ENCODE peak calls at places on chromosomes 2 and 18, in four cellular contexts. G is upper lobe of right lung, Q is HFF-Myc, E is AG09309. S is an unnamed sample.

GRCh38 chr2:214246417-214246816 is 164.4 kb upstream of the VWC2L start:
- DNase-seq in G (no peak), Q (no peak), E (no peak), S (no peak)

GRCh38 chr2:37665622-37666362 is 5.7 kb downstream of the CDC42EP3 start:
- DNase-seq in G (no peak), Q (no peak), E (no peak), S (no peak)

GRCh38 chr18:39799010-39799409 is 2156.0 kb upstream of the PIK3C3 start:
- DNase-seq in G (no peak), Q (no peak), E (no peak), S (no peak)

GRCh38 chr2:148981350-148981749 is 57.1 kb upstream of the LYPD6B start:
- DNase-seq in G (no peak), Q (no peak), E (no peak), S (no peak)

GRCh38 chr2:241958818-241959545 is 89.5 kb downstream of the RTP5 start:
- DNase-seq in G (no peak), Q (no peak), E (no peak), S (no peak)

GRCh38 chr18:22813648-22814328 is 119.3 kb upstream of the RBBP8 start:
- DNase-seq in G (no peak), Q (no peak), E (no peak), S (no peak)

GRCh38 chr2:119469661-119470297 is 38.1 kb downstream of the TMEM37 start:
- DNase-seq in G (no peak), Q (no peak), E (no peak), S (no peak)

GRCh38 chr18:74389161-74389927 is 67.8 kb downstream of the DIPK1C start:
- DNase-seq in G (no peak), Q (no peak), E (no peak), S (peak; percentile 0)

GRCh38 chr2:160380613-160381012 is 113.0 kb downstream of the RBMS1 start:
- DNase-seq in G (peak; percentile 74), Q (no peak), E (no peak), S (no peak)

GRCh38 chr2:46855805-46856204 is 59.8 kb downstream of the MCFD2 start:
- DNase-seq in G (no peak), Q (no peak), E (no peak), S (no peak)

GRCh38 chr2:202084265-202084664 is 11.2 kb downstream of the KIAA2012 start:
- DNase-seq in G (no peak), Q (no peak), E (no peak), S (peak; percentile 33)

GRCh38 chr2:69755862-69756467 is 14.0 kb downstream of the ANXA4 start:
- DNase-seq in G (no peak), Q (no peak), E (peak; percentile 59), S (no peak)

GRCh38 chr18:38460657-38461056 is 895.1 kb upstream of the CELF4 start:
- DNase-seq in G (no peak), Q (no peak), E (no peak), S (no peak)

GRCh38 chr2:191150451-191151314 is at the start of gene STAT4:
- DNase-seq in G (peak; percentile 75), Q (no peak), E (no peak), S (peak; percentile 26)

GRCh38 chr2:121287956-121288355 is 3.0 kb upstream of the TFCP2L1 start:
- DNase-seq in G (no peak), Q (no peak), E (no peak), S (no peak)

GRCh38 chr2:189829092-189829843 is 45.0 kb downstream of the PMS1 start:
- DNase-seq in G (no peak), Q (no peak), E (peak; percentile 50), S (no peak)

GRCh38 chr18:48347756-48348326 is 61.3 kb downstream of the ZBTB7C start:
- DNase-seq in G (no peak), Q (no peak), E (no peak), S (no peak)

GRCh38 chr2:203656522-203657287 is 49.7 kb upstream of the CD28 start:
- DNase-seq in G (peak; percentile 73), Q (no peak), E (no peak), S (no peak)

GRCh38 chr2:85712261-85712660 is 18.1 kb downstream of the GNLY start:
- DNase-seq in G (peak; percentile 79), Q (no peak), E (no peak), S (no peak)

GRCh38 chr2:172293952-172294351 is 133.4 kb upstream of the ITGA6 start:
- DNase-seq in G (no peak), Q (no peak), E (no peak), S (no peak)

GRCh38 chr2:105792561-105792960 is 47.8 kb downstream of the NCK2 start:
- DNase-seq in G (no peak), Q (no peak), E (no peak), S (no peak)

GRCh38 chr2:171159326-171160118 is 1.2 kb downstream of the TLK1 start:
- DNase-seq in G (no peak), Q (peak; percentile 17), E (peak; percentile 66), S (peak; percentile 54)

GRCh38 chr2:99748344-99748743 is 258.5 kb upstream of the REV1 start:
- DNase-seq in G (no peak), Q (no peak), E (no peak), S (no peak)

GRCh38 chr18:67132919-67133318 is 383.6 kb downstream of the DSEL start:
- DNase-seq in G (no peak), Q (no peak), E (no peak), S (no peak)

GRCh38 chr2:219709261-219709867 is 81.9 kb downstream of the SLC4A3 start:
- DNase-seq in G (no peak), Q (no peak), E (no peak), S (no peak)

GRCh38 chr2:8566788-8567468 is 114.9 kb upstream of the ID2 start:
- DNase-seq in G (no peak), Q (no peak), E (no peak), S (no peak)

GRCh38 chr2:5367321-5367720 is 324.9 kb upstream of the SOX11 start:
- DNase-seq in G (no peak), Q (no peak), E (no peak), S (no peak)

GRCh38 chr2:241378816-241379215 is 22.7 kb downstream of the FARP2 start:
- DNase-seq in G (no peak), Q (no peak), E (no peak), S (no peak)

GRCh38 chr2:39620067-39620466 is 45.6 kb upstream of the TMEM178A start:
- DNase-seq in G (no peak), Q (peak; percentile 54), E (peak; percentile 82), S (peak; percentile 90)

GRCh38 chr2:30232027-30232800 is 880 bp downstream of the LBH start:
- DNase-seq in G (peak; percentile 77), Q (no peak), E (no peak), S (no peak)

GRCh38 chr2:27291865-27292264 is 9.6 kb downstream of the TRIM54 start:
- DNase-seq in G (no peak), Q (no peak), E (no peak), S (no peak)

GRCh38 chr2:11617527-11617926 is 52.5 kb downstream of the NTSR2 start:
- DNase-seq in G (no peak), Q (no peak), E (no peak), S (no peak)
- H3K4me3 ChIP-seq in G (no peak overlapping the region), Q (no peak overlapping the region), E (no peak overlapping the region), S (no peak overlapping the region)

GRCh38 chr2:200194746-200195145 is 111.7 kb upstream of the SPATS2L start:
- DNase-seq in G (no peak), Q (no peak), E (no peak), S (no peak)

GRCh38 chr2:200203381-200203827 is 103.1 kb upstream of the SPATS2L start:
- DNase-seq in G (no peak), Q (no peak), E (no peak), S (no peak)

GRCh38 chr2:200199005-200199404 is 107.5 kb upstream of the SPATS2L start:
- DNase-seq in G (no peak), Q (no peak), E (no peak), S (no peak)

GRCh38 chr2:200193791-200194190 is 112.7 kb upstream of the SPATS2L start:
- DNase-seq in G (no peak), Q (no peak), E (no peak), S (no peak)

DNA sequence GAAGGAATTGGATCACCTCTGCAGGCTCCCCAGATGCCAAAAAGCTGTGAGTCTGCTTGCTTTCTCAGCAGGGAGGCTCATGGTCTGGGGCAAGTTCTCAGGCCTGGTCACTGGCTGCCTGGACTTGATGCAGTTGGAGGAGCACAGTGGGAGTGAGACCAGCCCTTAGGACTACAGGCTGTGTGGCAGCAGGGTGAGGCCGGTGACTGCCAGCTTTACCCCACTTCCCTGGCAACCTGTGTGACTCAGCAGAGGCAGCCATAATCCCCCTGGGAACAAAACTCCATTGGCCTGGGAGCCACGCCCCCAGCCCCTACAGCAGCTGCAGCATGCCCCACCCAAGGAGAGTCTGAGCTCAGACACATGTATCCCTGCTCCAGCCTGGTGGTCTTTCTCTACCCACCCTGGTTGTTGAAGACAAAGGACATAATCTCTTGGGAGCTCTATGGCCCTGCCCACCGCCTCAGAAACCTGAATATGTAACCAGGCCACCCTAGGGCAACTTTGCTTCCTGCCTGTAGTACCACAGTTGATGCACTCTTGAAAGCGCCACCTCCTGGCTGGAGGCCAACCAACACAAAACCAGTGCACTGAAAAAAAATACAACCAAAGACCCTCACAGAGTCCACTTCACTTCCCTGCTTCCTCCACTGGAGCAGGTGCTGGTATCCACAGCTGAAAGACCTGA is 106.8 kb upstream of the SPATS2L start:
- DNase-seq in G (no peak), Q (no peak), E (no peak), S (peak; percentile 11)
- TF ChIP-seq CTCF in G (no peak), Q (no peak), E (no peak), S (no peak)

DNA sequence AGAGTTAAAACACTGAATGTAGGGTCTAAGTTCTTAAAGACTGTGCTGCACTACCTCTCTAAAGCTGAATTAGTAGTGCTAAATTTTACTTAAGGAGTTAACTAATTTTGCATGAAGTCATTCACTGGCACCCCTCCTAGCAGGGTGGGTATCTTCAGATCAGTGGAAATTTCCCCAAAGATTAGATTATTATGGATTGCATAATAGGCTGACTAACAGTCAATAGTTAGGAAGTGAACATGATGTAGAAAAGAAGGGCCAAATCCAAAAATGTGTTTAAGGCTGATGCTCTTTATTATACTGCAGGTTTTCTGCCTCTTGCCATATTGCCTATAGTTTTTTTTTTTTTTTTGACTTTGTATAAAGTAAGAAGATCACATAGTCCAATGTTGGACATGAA is 5.2 kb downstream of the ZNF638 start:
- DNase-seq in G (no peak), Q (no peak), E (no peak), S (no peak)
- H3K4me3 ChIP-seq in G (no peak overlapping the region), Q (no peak overlapping the region), E (no peak overlapping the region), S (no peak overlapping the region)

DNA sequence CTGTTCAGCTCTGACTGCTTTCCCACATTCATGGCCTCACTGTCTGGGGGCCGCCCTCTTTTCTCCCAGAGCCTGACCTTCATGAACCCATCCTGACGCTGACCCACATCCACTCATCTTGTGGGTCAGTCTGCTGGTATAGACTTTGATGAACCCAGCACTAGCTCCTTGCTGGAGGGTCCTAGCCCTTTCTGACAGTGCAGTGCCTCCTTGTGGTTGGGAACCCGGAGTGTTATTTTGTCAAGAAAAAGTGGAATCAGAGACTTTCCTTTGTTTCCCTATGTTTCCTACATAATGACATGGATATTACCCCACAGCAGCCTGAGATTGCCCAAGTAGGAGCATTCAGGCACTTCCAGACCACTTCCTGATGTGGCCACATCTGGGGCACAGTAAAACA is 19.3 kb upstream of the OSR1 start:
- DNase-seq in G (no peak), Q (no peak), E (no peak), S (no peak)
- TF ChIP-seq CTCF in G (no peak), Q (no peak), E (no peak), S (no peak)

S was measured in astrocyte of the cerebellum.